ENCODE peak calls at places on chromosome 14, in six cellular contexts. U is testis, F is MCF 10A, Z is GM12865, M is dorsolateral prefrontal cortex, Y is AG04449. R is an unnamed sample.

GRCh38 chr14:67268456-67269115 is 27.4 kb downstream of the PALS1 start:
- DNase-seq in F (no peak), M (no peak), Y (no peak), Z (no peak), U (no peak), R (no peak)

GRCh38 chr14:80202888-80203562 is 8.3 kb downstream of the DIO2 start:
- DNase-seq in Z (peak; percentile 57), M (no peak), F (peak; percentile 22), Y (no peak), U (peak; percentile 66), R (no peak)

GRCh38 chr14:105141486-105142281 is 26.9 kb downstream of the JAG2 start:
- DNase-seq in M (no peak), U (no peak), Y (no peak), F (no peak), Z (no peak), R (no peak)

GRCh38 chr14:73903028-73903427 is 16.4 kb downstream of the ZNF410 start:
- DNase-seq in Y (no peak), U (no peak), F (no peak), M (no peak), Z (no peak), R (no peak)

GRCh38 chr14:101733211-101733610 is 28.3 kb upstream of the PPP2R5C start:
- DNase-seq in F (peak; percentile 82), Z (no peak), Y (no peak), U (no peak), M (no peak), R (peak; percentile 54)

GRCh38 chr14:64388533-64389243 is 535 bp downstream of the MTHFD1 start:
- DNase-seq in U (peak; percentile 44), Z (no peak), M (peak; percentile 30), Y (no peak), F (peak; percentile 25), R (peak; percentile 18)

GRCh38 chr14:22871962-22872832 is 657 bp downstream of the LRP10 start:
- DNase-seq in Z (peak; percentile 82), U (peak; percentile 93), Y (no peak), F (peak; percentile 90), M (peak; percentile 67), R (peak; percentile 76)

GRCh38 chr14:100295376-100296105 is 10.7 kb downstream of the SLC25A29 start:
- DNase-seq in F (no peak), Z (no peak), M (no peak), U (no peak), Y (no peak), R (no peak)

GRCh38 chr14:100547633-100548294 is 39.5 kb downstream of the BEGAIN start:
- DNase-seq in U (peak; percentile 34), M (peak; percentile 43), Z (peak; percentile 33), F (peak; percentile 78), Y (no peak), R (peak; percentile 30)

DNA sequence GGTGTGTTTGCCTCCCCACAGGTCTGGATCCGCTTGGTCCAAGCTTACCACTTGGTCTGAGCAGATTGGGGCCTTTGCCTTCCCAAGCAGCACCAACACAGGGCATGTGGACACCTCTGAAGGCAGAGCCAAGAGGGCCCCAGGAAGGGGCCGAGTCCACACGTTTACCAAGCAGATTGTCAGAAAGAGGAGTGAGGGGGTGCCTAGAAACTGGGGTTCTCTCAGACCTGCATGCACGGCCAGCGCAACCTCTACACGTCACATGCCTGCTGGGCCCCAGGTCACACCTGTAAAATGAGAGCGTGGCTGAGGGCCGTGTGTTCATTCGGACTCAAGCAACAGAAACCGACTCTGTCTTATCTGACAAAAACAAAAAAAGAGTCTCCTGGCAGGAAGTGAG is 96.9 kb downstream of the PAPOLA start:
- DNase-seq in Y (no peak), U (no peak), M (no peak), F (no peak), Z (no peak), R (no peak)
- TF ChIP-seq CTCF in Y (no peak), U (no peak), M (no peak), F (no peak), Z (no peak), R (no peak)

DNA sequence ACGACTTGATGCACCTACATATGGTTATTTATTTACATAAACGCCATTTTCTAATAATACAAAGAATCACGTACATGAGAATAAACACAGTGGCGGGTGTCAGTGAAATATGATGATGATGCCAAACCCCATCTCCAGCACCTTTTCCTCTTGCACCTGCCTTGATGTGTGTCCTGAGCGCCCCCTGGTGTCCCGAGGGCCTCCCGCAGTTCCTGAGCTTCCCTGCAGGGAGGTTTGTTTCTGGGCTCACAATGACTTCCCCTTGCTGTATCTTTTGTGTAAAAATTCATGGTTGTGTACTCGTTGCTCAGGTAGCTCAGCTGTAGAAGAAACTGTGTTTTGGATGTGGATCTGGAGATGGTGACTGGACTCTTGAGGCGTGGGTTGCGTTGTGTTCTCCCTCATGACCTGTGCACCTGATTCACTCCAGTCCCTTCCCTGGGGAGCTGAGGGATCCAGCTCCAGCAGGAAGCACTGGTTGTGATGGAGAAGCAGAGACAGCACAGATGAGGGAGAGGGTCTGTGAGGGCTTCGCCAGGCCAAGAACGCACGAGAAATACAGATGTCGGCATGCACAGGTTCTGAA is 1037.8 kb downstream of the TMEM121 start:
- DNase-seq in Y (no peak), M (no peak), Z (peak; percentile 68), F (peak; percentile 62), U (peak; percentile 75), R (no peak)
- TF ChIP-seq CTCF in Y (no peak), M (no peak), Z (peak; percentile 78), F (peak; percentile 65), U (peak; percentile 52), R (peak; percentile 24)

GRCh38 chr14:76551116-76551515 is 175.2 kb downstream of the ESRRB start:
- DNase-seq in U (no peak), Z (no peak), Y (no peak), F (no peak), M (no peak), R (no peak)

GRCh38 chr14:76541594-76542219 is 165.8 kb downstream of the ESRRB start:
- DNase-seq in M (no peak), F (no peak), U (no peak), Y (no peak), Z (no peak), R (no peak)

GRCh38 chr14:76551906-76552305 is 176.0 kb downstream of the ESRRB start:
- DNase-seq in Z (peak; percentile 7), Y (no peak), U (no peak), F (no peak), M (no peak), R (no peak)

GRCh38 chr14:76550534-76550933 is 174.6 kb downstream of the ESRRB start:
- DNase-seq in U (no peak), Y (no peak), M (no peak), Z (peak; percentile 28), F (peak; percentile 95), R (no peak)

DNA sequence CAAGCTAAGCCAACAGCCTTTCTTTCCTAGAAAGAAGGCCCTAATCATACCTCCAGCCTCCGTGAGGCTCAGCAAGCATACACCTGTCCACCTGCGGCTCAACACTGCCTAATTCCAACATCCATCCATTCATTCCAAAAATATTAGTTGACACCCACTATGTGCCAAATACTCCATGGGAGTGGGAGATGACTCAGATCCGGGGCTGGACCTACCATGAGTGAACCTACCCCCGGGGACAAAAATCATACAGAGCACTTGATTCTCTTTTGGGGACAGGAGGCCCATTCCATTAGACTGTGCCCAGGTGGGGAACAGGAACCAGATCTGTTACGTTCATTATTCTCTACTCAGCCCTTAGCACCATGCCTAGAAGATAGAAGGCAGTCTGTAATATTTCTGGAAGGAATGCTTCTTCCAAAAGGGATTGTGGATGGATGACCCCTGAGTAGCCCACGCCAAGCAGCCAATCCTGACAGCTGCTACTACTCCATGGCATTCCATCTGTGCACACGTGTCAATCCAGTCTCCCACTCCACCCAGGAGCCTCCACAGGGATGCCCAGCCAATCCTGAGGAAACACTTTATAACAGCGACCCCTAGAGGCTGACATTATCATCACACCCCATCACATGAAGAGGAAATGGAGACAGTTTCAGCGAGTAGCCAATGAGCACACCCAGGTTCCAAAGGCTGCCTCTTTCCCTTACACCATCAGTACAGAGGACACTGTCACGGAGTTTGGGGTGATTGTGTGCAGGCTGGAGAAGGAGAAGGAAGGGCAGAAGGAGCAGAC is 170.7 kb downstream of the ESRRB start:
- DNase-seq in U (peak; percentile 76), F (peak; percentile 72), M (no peak), Z (peak; percentile 30), Y (no peak), R (peak; percentile 3)
- TF ChIP-seq CTCF in U (peak; percentile 73), F (peak; percentile 66), M (peak; percentile 29), Z (peak; percentile 56), Y (peak; percentile 12), R (peak; percentile 79)

GRCh38 chr14:38127356-38127755 is 80.3 kb upstream of the SSTR1 start:
- DNase-seq in M (no peak), Y (no peak), Z (no peak), U (no peak), F (no peak), R (no peak)

GRCh38 chr14:38128640-38129039 is 79.1 kb upstream of the SSTR1 start:
- DNase-seq in M (no peak), Z (no peak), Y (no peak), U (no peak), F (no peak), R (no peak)

GRCh38 chr14:38127784-38128183 is 79.9 kb upstream of the SSTR1 start:
- DNase-seq in U (no peak), F (peak; percentile 29), Y (no peak), Z (no peak), M (no peak), R (no peak)

GRCh38 chr14:38124496-38124895 is 83.2 kb upstream of the SSTR1 start:
- DNase-seq in Z (no peak), F (no peak), U (no peak), M (no peak), Y (no peak), R (no peak)

DNA sequence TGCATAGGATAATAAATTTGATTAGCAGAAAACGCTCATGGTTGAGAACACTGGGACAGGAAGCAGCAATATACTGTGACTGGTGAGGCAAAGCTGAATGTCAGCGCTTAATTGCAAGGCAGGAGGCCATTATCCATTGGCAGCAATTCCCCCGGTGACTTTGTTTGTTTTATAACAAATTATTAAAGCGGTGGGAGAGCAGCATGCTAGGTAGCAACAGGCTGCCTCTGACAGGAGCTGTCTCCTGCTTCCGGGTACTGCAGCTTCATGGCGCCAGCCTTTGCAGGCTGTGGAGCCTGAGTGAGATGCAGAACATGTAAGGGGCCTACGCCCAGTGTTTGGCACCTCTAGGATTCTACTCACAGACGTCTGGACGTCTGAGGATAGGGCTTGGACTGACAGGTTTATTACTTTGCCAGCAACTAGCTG is 82.2 kb upstream of the SSTR1 start:
- DNase-seq in Z (no peak), U (no peak), Y (no peak), F (no peak), M (no peak), R (peak; percentile 2)
- TF ChIP-seq CTCF in Z (no peak), U (no peak), Y (no peak), F (no peak), M (no peak), R (no peak)

DNA sequence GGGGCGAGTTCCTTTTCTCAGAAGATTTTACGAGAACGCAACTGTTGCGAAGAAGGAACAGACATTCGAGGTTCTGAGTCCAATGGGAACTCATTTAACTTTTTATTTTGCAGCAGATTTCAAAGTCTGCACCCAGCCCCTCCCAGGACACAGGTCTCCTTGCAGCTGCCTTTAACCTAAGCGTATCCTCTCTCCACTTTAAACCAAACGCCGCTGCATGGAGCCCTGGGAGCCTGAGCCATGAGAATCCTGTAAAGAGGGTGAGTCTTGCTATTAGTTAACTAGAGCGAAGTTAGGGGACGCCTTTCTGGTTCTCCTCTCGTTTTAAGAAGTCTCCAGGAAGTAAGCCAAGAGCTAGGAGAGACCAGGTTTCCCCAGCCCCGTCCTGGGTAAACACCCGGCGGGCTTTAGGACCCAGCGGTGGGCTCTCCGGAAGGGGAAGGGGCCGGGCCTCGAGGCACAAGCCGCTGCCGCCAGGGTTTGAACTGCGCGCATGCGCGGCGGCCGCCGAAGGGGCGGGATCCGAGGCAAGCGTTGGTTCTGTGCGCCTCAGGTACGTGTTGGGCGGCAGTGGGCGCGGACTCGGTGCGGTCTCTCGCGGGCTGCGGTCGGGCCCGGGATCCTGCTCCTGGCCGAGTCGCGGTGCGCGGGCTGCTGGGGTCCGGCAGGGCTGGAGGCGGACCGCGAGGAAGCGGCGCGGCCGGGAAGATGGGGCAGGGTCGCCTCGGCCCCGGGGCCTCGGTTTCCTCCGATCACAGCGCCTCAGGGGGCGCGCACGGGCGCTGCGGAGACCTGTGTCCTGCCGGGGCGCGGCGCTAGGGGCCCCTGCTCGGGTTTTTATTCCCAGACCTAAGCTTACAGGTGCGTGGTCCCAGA is at the start of gene TDP1:
- DNase-seq in Z (peak; percentile 98), Y (peak; percentile 63), U (peak; percentile 99), F (peak; percentile 96), M (peak; percentile 97), R (peak; percentile 93)
- TF ChIP-seq CTCF in Z (peak; percentile 12), Y (no peak), U (no peak), F (no peak), M (peak; percentile 29), R (no peak)

R was measured in HFFc6.